ENCODE peak calls at places on chromosomes 6 and 20, in four cellular contexts. One of them, this sample, is unnamed.

GRCh38 chr20:49747707-49748524 is 34.2 kb upstream of the B4GALT5 start:
- DNase-seq in nucleus accumbens: no peak
- DNase-seq in cardiac fibroblast: peak; percentile 78
- DNase-seq in HCT116: no peak
- DNase-seq in this sample: no peak

GRCh38 chr6:139894271-139894670 is 519.8 kb upstream of the CITED2 start:
- DNase-seq in nucleus accumbens: no peak
- DNase-seq in cardiac fibroblast: no peak
- DNase-seq in HCT116: no peak
- DNase-seq in this sample: no peak

GRCh38 chr6:100574836-100575235 is 110.1 kb upstream of the SIM1 start:
- DNase-seq in nucleus accumbens: no peak
- DNase-seq in cardiac fibroblast: no peak
- DNase-seq in HCT116: no peak
- DNase-seq in this sample: no peak

GRCh38 chr6:14736231-14736953 is 509.5 kb upstream of the JARID2 start:
- DNase-seq in nucleus accumbens: no peak
- DNase-seq in cardiac fibroblast: no peak
- DNase-seq in HCT116: no peak
- DNase-seq in this sample: no peak

GRCh38 chr6:30931959-30932645 is at the start of gene SFTA2:
- DNase-seq in nucleus accumbens: no peak
- DNase-seq in cardiac fibroblast: no peak
- DNase-seq in HCT116: no peak
- DNase-seq in this sample: peak; percentile 52

GRCh38 chr6:127341471-127342202 is 1.8 kb downstream of the ECHDC1 start:
- DNase-seq in nucleus accumbens: no peak
- DNase-seq in cardiac fibroblast: peak; percentile 9
- DNase-seq in HCT116: no peak
- DNase-seq in this sample: no peak

GRCh38 chr20:40984496-40984895 is 44.1 kb upstream of the TOP1 start:
- DNase-seq in nucleus accumbens: no peak
- DNase-seq in cardiac fibroblast: no peak
- DNase-seq in HCT116: no peak
- DNase-seq in this sample: no peak

GRCh38 chr6:17584241-17584803 is 15.8 kb upstream of the FAM8A1 start:
- DNase-seq in nucleus accumbens: no peak
- DNase-seq in cardiac fibroblast: peak; percentile 86
- DNase-seq in HCT116: peak; percentile 66
- DNase-seq in this sample: peak; percentile 66

GRCh38 chr20:36447101-36447500 is 94.2 kb upstream of the MYL9 start:
- DNase-seq in nucleus accumbens: no peak
- DNase-seq in cardiac fibroblast: no peak
- DNase-seq in HCT116: no peak
- DNase-seq in this sample: no peak

GRCh38 chr6:43759926-43760798 is 9.8 kb upstream of the VEGFA start:
- DNase-seq in nucleus accumbens: no peak
- DNase-seq in cardiac fibroblast: no peak
- DNase-seq in HCT116: no peak
- DNase-seq in this sample: no peak

GRCh38 chr20:46375771-46376170 is 30.6 kb downstream of the ELMO2 start:
- DNase-seq in nucleus accumbens: no peak
- DNase-seq in cardiac fibroblast: peak; percentile 47
- DNase-seq in HCT116: no peak
- DNase-seq in this sample: no peak

GRCh38 chr6:44008821-44009370 is 118.4 kb downstream of the MRPL14 start:
- DNase-seq in nucleus accumbens: no peak
- DNase-seq in cardiac fibroblast: no peak
- DNase-seq in HCT116: no peak
- DNase-seq in this sample: no peak

GRCh38 chr6:105604593-105604905 is 201.7 kb upstream of the PREP start:
- DNase-seq in nucleus accumbens: no peak
- DNase-seq in cardiac fibroblast: no peak
- DNase-seq in HCT116: no peak
- DNase-seq in this sample: no peak

GRCh38 chr20:673606-674005 is 2.0 kb downstream of the SCRT2 start:
- DNase-seq in nucleus accumbens: no peak
- DNase-seq in cardiac fibroblast: no peak
- DNase-seq in HCT116: no peak
- DNase-seq in this sample: no peak

GRCh38 chr20:21505810-21506530 is 7.9 kb downstream of the NKX2-2 start:
- DNase-seq in nucleus accumbens: no peak
- DNase-seq in cardiac fibroblast: peak; percentile 55
- DNase-seq in HCT116: peak; percentile 44
- DNase-seq in this sample: peak; percentile 72

GRCh38 chr6:149592983-149593382 is 26.8 kb downstream of the GINM1 start:
- DNase-seq in nucleus accumbens: no peak
- DNase-seq in cardiac fibroblast: no peak
- DNase-seq in HCT116: no peak
- DNase-seq in this sample: no peak

GRCh38 chr20:49846206-49846807 is 33.7 kb downstream of the SLC9A8 start:
- DNase-seq in nucleus accumbens: no peak
- DNase-seq in cardiac fibroblast: peak; percentile 73
- DNase-seq in HCT116: peak; percentile 16
- DNase-seq in this sample: peak; percentile 9

GRCh38 chr6:84576029-84576428 is 188.4 kb downstream of the TBX18 start:
- DNase-seq in nucleus accumbens: no peak
- DNase-seq in cardiac fibroblast: no peak
- DNase-seq in HCT116: no peak
- DNase-seq in this sample: no peak

This sample was measured in LoVo.